ENCODE peak calls at places on chromosome 4, in ten cellular contexts. D, Q, K, Y, B, A, O, V, H and F are unnamed samples.

GRCh38 chr4:25847329-25847728 is 15.5 kb downstream of the SEL1L3 start:
- DNase-seq in H (no peak), A (no peak), D (no peak), K (no peak), B (no peak), O (no peak), Y (no peak), V (no peak), Q (no peak), F (no peak)

GRCh38 chr4:22514001-22514400 is 1.9 kb downstream of the ADGRA3 start:
- DNase-seq in V (no peak), A (no peak), Y (no peak), B (peak; percentile 78), Q (peak; percentile 92), K (no peak), H (no peak), D (no peak), O (no peak), F (no peak)

GRCh38 chr4:86307432-86307831 is 52.4 kb downstream of the MAPK10 start:
- DNase-seq in H (no peak), Q (no peak), A (no peak), O (no peak), Y (no peak), B (peak; percentile 62), K (no peak), V (no peak), D (no peak), F (no peak)

GRCh38 chr4:87270144-87270543 is 49.7 kb upstream of the KLHL8 start:
- DNase-seq in B (peak; percentile 64), K (no peak), D (peak; percentile 40), V (peak; percentile 18), A (no peak), O (no peak), Y (no peak), H (peak; percentile 65), Q (peak; percentile 70), F (no peak)

GRCh38 chr4:100547541-100548208 is 29.9 kb upstream of the EMCN start:
- DNase-seq in B (no peak), V (no peak), D (no peak), Q (no peak), H (peak; percentile 82), A (no peak), O (no peak), K (no peak), Y (no peak), F (no peak)

GRCh38 chr4:186570193-186570996 is 15.0 kb upstream of the MTNR1A start:
- DNase-seq in A (no peak), V (no peak), H (no peak), K (no peak), Q (peak; percentile 36), B (peak; percentile 59), D (peak; percentile 60), Y (no peak), O (no peak), F (no peak)

GRCh38 chr4:123381996-123382395 is 14.6 kb upstream of the SPRY1 start:
- DNase-seq in A (no peak), V (no peak), D (no peak), O (no peak), Q (no peak), B (no peak), K (no peak), Y (no peak), H (peak; percentile 34), F (no peak)

GRCh38 chr4:178414881-178415446 is 972.7 kb upstream of the AGA start:
- DNase-seq in K (no peak), Q (no peak), D (no peak), A (no peak), B (no peak), Y (no peak), V (no peak), O (peak; percentile 44), H (no peak), F (no peak)

GRCh38 chr4:38396845-38397547 is 267.0 kb upstream of the KLF3 start:
- DNase-seq in Y (no peak), O (no peak), H (peak; percentile 8), Q (no peak), B (no peak), A (no peak), D (peak; percentile 25), K (no peak), V (no peak), F (no peak)

GRCh38 chr4:75698963-75699228 is 25.5 kb upstream of the USO1 start:
- DNase-seq in A (no peak), K (no peak), Y (no peak), B (no peak), D (no peak), O (no peak), V (no peak), Q (no peak), H (no peak), F (no peak)

GRCh38 chr4:108788731-108789130 is 25.9 kb upstream of the ETNPPL start:
- DNase-seq in A (no peak), D (no peak), K (no peak), V (no peak), H (no peak), O (peak; percentile 44), Q (no peak), Y (no peak), B (no peak), F (no peak)

GRCh38 chr4:126306152-126306869 is 991.6 kb downstream of the FAT4 start:
- DNase-seq in B (peak; percentile 9), H (no peak), O (no peak), K (no peak), V (no peak), Q (peak; percentile 40), Y (no peak), D (no peak), A (peak; percentile 18), F (no peak)

GRCh38 chr4:7362341-7362740 is 72.4 kb downstream of the PSAPL1 start:
- DNase-seq in B (no peak), Y (no peak), V (no peak), D (no peak), K (no peak), A (no peak), H (no peak), Q (no peak), O (no peak), F (no peak)

GRCh38 chr4:165921546-165921945 is 48.5 kb downstream of the TLL1 start:
- DNase-seq in V (no peak), O (no peak), Y (no peak), A (no peak), Q (no peak), K (no peak), D (no peak), H (no peak), B (no peak), F (no peak)

GRCh38 chr4:26402458-26402857 is 81.6 kb downstream of the RBPJ start:
- DNase-seq in A (no peak), D (no peak), H (no peak), V (no peak), O (no peak), K (no peak), Y (peak; percentile 70), B (no peak), Q (no peak), F (no peak)

GRCh38 chr4:150123073-150123472 is 44.8 kb downstream of the DCLK2 start:
- DNase-seq in O (no peak), Y (no peak), H (no peak), Q (no peak), V (no peak), B (no peak), D (no peak), A (no peak), K (no peak), F (no peak)

GRCh38 chr4:128812360-128812958 is 3.0 kb downstream of the JADE1 start:
- DNase-seq in Y (peak; percentile 82), A (peak; percentile 29), K (no peak), H (peak; percentile 82), V (peak; percentile 82), D (peak; percentile 56), Q (peak; percentile 71), B (peak; percentile 92), O (no peak), F (no peak)

GRCh38 chr4:138487217-138487616 is 245.1 kb upstream of the SLC7A11 start:
- DNase-seq in B (no peak), H (no peak), Q (no peak), V (no peak), A (no peak), K (no peak), O (no peak), D (no peak), Y (no peak), F (no peak)
- H3K27ac ChIP-seq in B (no peak overlapping the region), H (no peak overlapping the region), Q (no peak overlapping the region), V (no peak overlapping the region), A (no peak overlapping the region), K (no peak overlapping the region), O (no peak overlapping the region), D (no peak overlapping the region), Y (no peak overlapping the region), F (no peak overlapping the region)

GRCh38 chr4:89373396-89373795 is 65.8 kb upstream of the GPRIN3 start:
- DNase-seq in B (no peak), A (no peak), D (no peak), Q (no peak), H (peak; percentile 12), O (no peak), V (no peak), K (no peak), Y (no peak), F (no peak)
- H3K4me1 ChIP-seq in B (no peaks in the 10 kb centered on the region), A (no peaks in the 10 kb centered on the region), D (no peaks in the 10 kb centered on the region), Q (no peaks in the 10 kb centered on the region), H (peaks cover 4% of the 10 kb centered on the region), O (no peaks in the 10 kb centered on the region), V (peaks cover 3% of the 10 kb centered on the region), K (no peaks in the 10 kb centered on the region), Y (no peaks in the 10 kb centered on the region), F (no peaks in the 10 kb centered on the region)

DNA sequence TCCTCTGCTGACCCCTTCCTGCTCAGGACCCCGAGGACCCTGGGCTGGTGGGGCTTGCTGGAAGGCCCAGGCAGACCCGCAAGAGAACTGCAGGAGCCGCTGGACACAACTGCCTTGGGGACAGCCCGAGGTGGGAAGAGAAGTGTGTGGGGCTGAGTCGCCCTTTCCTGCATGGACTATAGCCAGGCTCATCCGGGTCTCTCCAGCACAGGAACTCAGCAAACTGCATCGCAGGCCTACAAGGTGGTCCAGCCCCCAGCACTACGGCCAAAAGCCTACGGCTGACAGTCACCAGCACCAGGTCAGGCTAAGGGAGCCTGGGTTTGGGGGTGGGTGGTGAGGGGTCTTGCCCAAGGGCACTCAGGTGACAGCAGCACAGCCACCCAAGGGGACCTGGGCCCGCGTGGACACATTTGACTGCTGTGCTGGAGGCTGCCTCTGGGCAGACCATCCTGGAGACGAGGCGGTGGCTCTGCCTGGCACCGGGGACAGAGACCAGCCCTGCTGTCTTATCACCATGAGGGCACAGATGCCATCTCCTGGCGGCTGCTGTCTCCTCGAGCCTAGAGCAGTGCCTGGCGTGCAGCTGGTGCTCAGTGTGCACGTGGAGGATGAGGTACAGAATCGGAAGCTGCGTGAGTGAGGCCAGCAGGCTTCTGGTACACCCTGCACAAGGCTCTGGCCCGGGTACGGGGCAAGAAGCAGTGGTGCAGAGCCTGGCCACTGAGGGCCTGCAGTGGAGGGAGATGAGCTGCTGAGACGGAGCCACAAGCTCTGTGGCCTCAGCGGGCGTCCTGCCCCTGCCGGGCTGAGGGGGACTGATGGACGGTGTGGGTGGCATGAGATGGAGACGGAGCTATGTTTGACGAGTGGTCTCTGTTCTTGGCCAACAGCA is 15.1 kb downstream of the LRPAP1 start:
- DNase-seq in V (no peak), A (no peak), O (peak; percentile 67), B (no peak), K (no peak), H (no peak), D (no peak), Q (no peak), Y (no peak), F (no peak)
- H3K36me3 ChIP-seq in V (peaks cover 66% of the 10 kb centered on the region), A (peaks cover 100% of the 10 kb centered on the region), O (peaks cover 51% of the 10 kb centered on the region), B (no peaks in the 10 kb centered on the region), K (peaks cover 32% of the 10 kb centered on the region), H (peaks cover 10% of the 10 kb centered on the region), D (peaks cover 63% of the 10 kb centered on the region), Q (peaks cover 36% of the 10 kb centered on the region), Y (no peaks in the 10 kb centered on the region), F (peaks cover 11% of the 10 kb centered on the region)

GRCh38 chr4:40856836-40857362 is 107.1 kb downstream of the NSUN7 start:
- DNase-seq in K (no peak), Q (peak; percentile 66), D (peak; percentile 50), Y (peak; percentile 84), H (peak; percentile 95), B (peak; percentile 61), O (peak; percentile 95), V (peak; percentile 64), A (peak; percentile 26), F (peak; percentile 41)
- H3K27ac ChIP-seq in K (no peak overlapping the region), Q (no peak overlapping the region), D (no peak overlapping the region), Y (no peak overlapping the region), H (peak overlapping the region; percentile 72), B (no peak overlapping the region), O (no peak overlapping the region), V (peak overlapping the region; percentile 25), A (no peak overlapping the region), F (no peak overlapping the region)